ENCODE peak calls at places on chromosomes 4 and X, in five cellular contexts. J, K, Z, Y and P are unnamed samples.

GRCh38 chr4:54386693-54387092 is 157.6 kb downstream of the PDGFRA start:
- DNase-seq in K (no peak), Y (no peak), Z (no peak), J (no peak), P (no peak)

GRCh38 chr4:168723020-168723419 is 226.2 kb downstream of the PALLD start:
- DNase-seq in Z (no peak), J (no peak), Y (no peak), K (no peak), P (no peak)

GRCh38 chr4:39124885-39125599 is 57.3 kb upstream of the WDR19 start:
- DNase-seq in J (no peak), Z (no peak), K (no peak), Y (no peak), P (no peak)

GRCh38 chr4:163467371-163467770 is 6.2 kb downstream of the TKTL2 start:
- DNase-seq in Z (no peak), Y (no peak), J (no peak), K (no peak), P (no peak)

GRCh38 chrX:27222661-27223060 is 240.5 kb downstream of the PPP4R3C start:
- DNase-seq in Y (no peak), J (no peak), K (no peak), Z (no peak), P (no peak)

GRCh38 chrX:70166601-70167590 is 10.4 kb upstream of the DGAT2L6 start:
- DNase-seq in Y (no peak), J (peak; percentile 12), Z (no peak), K (no peak), P (peak; percentile 9)

GRCh38 chrX:109294097-109294815 is 187.6 kb downstream of the GUCY2F start:
- DNase-seq in K (no peak), J (no peak), Z (no peak), Y (no peak), P (no peak)

GRCh38 chr4:151753056-151753455 is 7.8 kb downstream of the GATB start:
- DNase-seq in Y (no peak), K (no peak), J (no peak), Z (no peak), P (no peak)

GRCh38 chr4:4521069-4521468 is 20.8 kb downstream of the STX18 start:
- DNase-seq in Z (no peak), J (no peak), Y (no peak), K (no peak), P (no peak)
- TF ChIP-seq EP300 in Z (no peak), J (no peak), Y (no peak), K (no peak), P (no peak)

DNA sequence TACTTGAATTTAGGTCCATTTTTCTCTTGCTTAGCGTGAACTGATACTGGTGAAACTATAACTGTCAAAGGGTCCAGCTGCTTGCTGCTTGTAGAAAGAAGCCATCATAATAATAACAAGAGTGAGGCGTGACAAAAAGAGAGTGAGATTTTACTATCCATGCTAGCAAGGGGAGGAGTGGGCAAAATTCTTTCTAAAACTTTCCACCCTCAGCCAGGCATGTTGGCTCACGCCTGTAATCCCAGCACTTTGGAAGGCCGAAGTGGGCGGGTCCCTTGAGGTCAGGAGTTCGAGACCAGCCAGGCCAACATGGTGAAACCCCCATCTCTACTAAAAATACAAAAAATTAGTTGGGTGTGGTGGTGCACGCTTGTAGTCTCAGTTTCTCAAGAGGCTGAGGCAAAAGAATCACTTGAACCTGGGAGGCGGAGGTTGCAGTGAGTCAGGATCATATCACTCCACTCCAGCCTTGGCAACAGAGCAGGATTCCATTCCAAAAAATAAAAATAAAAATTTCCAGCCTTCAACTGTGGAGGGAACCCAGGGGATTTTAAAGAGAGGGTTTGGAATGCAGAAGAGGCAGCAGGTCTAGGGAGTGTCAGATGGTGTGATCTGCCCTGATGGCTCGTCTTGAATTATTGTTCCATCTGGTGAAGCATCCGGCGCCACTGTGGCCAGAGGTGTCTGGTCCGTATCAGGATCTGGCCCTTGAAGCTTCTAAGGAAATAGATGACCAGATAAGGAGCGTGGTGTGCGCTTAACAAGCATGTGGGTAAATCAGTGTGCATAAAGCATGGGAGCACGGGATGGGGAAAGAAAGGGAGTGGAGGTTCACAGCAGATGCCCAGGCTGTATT is 51.8 kb downstream of the LRP2BP start:
- DNase-seq in Z (no peak), Y (no peak), J (no peak), K (peak; percentile 25), P (no peak)
- TF ChIP-seq EP300 in Z (no peak), Y (no peak), J (no peak), K (peak; percentile 62), P (no peak)

GRCh38 chrX:68832516-68833447 is 4.0 kb downstream of the EFNB1 start:
- DNase-seq in J (no peak), Y (no peak), K (no peak), Z (peak; percentile 38), P (no peak)

GRCh38 chrX:68832101-68832416 is 3.2 kb downstream of the EFNB1 start:
- DNase-seq in Y (peak; percentile 48), J (no peak), Z (peak; percentile 40), K (peak; percentile 60), P (no peak)

GRCh38 chrX:68830486-68831404 is 1.9 kb downstream of the EFNB1 start:
- DNase-seq in Y (no peak), J (no peak), K (no peak), Z (peak; percentile 43), P (no peak)

GRCh38 chrX:68829594-68830485 is 1.0 kb downstream of the EFNB1 start:
- DNase-seq in Z (peak; percentile 40), K (no peak), J (peak; percentile 14), Y (no peak), P (no peak)

DNA sequence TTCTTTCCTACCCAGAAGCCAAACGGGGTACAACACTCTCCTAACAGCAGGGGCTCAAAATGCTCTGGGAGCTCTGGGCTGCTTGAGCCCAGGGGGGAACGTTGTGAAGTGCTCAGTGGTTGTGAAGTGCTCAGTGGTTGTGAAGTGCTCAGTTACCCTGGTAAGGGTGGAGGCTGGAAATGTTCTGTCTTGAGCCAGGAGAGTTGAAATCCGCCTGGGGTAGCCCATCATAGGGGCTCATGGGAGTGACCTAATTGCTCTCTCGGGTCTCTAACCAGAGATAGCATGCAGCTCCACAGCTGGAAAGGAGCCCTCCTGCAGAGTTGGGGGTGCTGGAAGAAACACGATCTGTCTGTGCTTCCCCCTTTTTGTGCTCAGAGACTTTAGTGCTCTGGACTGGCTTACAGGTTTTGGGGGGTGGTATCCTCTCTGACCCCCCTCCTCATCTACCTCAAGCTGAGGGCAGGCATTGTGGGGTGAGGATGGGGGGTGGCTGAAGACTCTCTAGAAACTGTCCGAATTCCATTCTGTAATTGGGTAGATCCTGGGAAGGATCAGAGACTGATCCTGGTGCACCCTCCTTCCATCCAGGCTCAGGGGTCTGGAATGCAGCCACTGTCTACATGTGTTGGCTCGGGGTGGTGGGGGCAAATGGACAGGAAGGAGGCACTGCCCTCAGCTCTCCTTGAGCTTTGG is 2.7 kb downstream of the EFNB1 start:
- DNase-seq in Z (peak; percentile 40), K (no peak), J (no peak), Y (no peak), P (no peak)
- TF ChIP-seq EP300 in Z (no peak), K (no peak), J (no peak), Y (no peak), P (no peak)

DNA sequence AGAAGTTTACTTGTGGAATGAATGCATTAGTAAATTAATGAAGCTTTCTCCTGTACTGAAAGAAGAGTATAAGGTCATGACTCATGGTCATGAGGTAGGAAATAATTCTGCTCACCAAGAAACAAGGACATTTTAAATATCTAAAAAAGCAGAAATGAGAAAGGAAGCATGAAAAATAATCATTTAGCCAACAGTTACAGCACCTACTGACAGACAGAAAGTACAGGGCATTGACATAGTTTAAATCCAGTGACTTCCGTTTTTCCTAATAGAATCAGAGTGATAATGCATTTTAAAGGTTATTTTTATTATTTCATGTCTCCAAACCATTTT is 30.5 kb upstream of the ACSL1 start:
- DNase-seq in K (no peak), Y (no peak), Z (no peak), J (no peak), P (no peak)
- TF ChIP-seq EP300 in K (no peak), Y (no peak), Z (no peak), J (no peak), P (no peak)

GRCh38 chr4:76960014-76960413 is 10.5 kb downstream of the SEPTIN11 start:
- DNase-seq in Z (no peak), Y (no peak), J (no peak), K (no peak), P (peak; percentile 7)
- TF ChIP-seq EP300 in Z (no peak), Y (no peak), J (no peak), K (no peak), P (no peak)